ENCODE peak calls at places on chromosomes 2 and 18, in four cellular contexts. H is upper lobe of right lung, Q is cardiac fibroblast, K is WTC11. P is an unnamed sample.

GRCh38 chr2:231554748-231555545 is 24.7 kb upstream of the NMUR1 start:
- DNase-seq in Q (peak; percentile 92), K (no peak), H (peak; percentile 82), P (no peak)

GRCh38 chr2:29063056-29063455 is 11.3 kb downstream of the PCARE start:
- DNase-seq in Q (no peak), K (no peak), H (peak; percentile 82), P (no peak)

GRCh38 chr2:228516019-228516418 is 334.5 kb upstream of the SPHKAP start:
- DNase-seq in Q (no peak), K (no peak), H (no peak), P (no peak)

GRCh38 chr2:236840215-236840614 is 245.5 kb upstream of the COPS8 start:
- DNase-seq in K (no peak), H (no peak), Q (no peak), P (no peak)

GRCh38 chr18:56545539-56545938 is 92.9 kb downstream of the TXNL1 start:
- DNase-seq in Q (peak; percentile 36), H (no peak), K (no peak), P (no peak)

GRCh38 chr2:7672027-7672684 is 754.9 kb downstream of the RNF144A start:
- DNase-seq in Q (peak; percentile 41), H (peak; percentile 78), K (peak; percentile 93), P (peak; percentile 68)

GRCh38 chr2:111236027-111236426 is 115.3 kb downstream of the BCL2L11 start:
- DNase-seq in H (no peak), K (no peak), Q (no peak), P (no peak)

GRCh38 chr2:238986491-238987351 is 138.8 kb downstream of the TWIST2 start:
- DNase-seq in K (no peak), H (no peak), Q (no peak), P (no peak)

GRCh38 chr2:106536490-106536889 is 49.3 kb downstream of the CD8B2 start:
- DNase-seq in H (no peak), K (no peak), Q (no peak), P (no peak)

GRCh38 chr18:48817021-48817461 is 133.7 kb downstream of the SMAD7 start:
- DNase-seq in K (peak; percentile 12), Q (no peak), H (peak; percentile 28), P (no peak)

GRCh38 chr2:40096360-40096759 is 317.3 kb upstream of the THUMPD2 start:
- DNase-seq in K (no peak), Q (peak; percentile 69), H (no peak), P (no peak)

GRCh38 chr2:149617476-149617875 is 29.9 kb upstream of the MMADHC start:
- DNase-seq in K (no peak), H (no peak), Q (peak; percentile 24), P (no peak)

GRCh38 chr2:102514061-102514785 is 41.2 kb downstream of the SLC9A4 start:
- DNase-seq in Q (peak; percentile 90), K (no peak), H (no peak), P (no peak)

GRCh38 chr2:70767699-70768584 is at the start of gene ADD2:
- DNase-seq in K (peak; percentile 74), Q (peak; percentile 21), H (peak; percentile 60), P (peak; percentile 61)
- TF ChIP-seq CTCF in K (peak; percentile 25), Q (no peak), H (peak; percentile 19), P (peak; percentile 54)

DNA sequence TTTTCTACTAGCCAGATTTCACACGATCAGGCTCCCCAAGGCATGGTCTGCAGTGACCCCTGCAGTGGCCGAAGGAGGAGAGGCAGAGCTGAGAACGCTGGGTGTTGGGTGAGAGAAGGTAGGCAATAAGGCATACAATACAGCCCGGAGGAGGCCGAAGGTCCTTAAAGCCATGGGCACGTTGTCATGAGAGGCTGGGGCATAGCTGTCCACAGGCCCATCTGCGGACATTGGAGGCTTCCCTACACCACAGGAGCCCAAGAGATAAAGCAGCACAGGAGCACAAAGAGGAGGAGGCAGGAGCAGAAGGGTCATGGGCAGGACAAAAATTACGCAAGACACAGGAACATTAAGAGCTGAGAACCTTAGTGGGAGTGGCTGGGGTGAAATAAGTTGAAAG is 16.7 kb upstream of the BZW1 start:
- DNase-seq in Q (peak; percentile 62), K (peak; percentile 40), H (no peak), P (no peak)
- TF ChIP-seq CTCF in Q (no peak), K (no peak), H (no peak), P (no peak)

GRCh38 chr18:37684590-37684989 is 119.0 kb upstream of the CELF4 start:
- DNase-seq in H (no peak), K (no peak), Q (no peak), P (no peak)
- TF ChIP-seq CTCF in H (no peak), K (no peak), Q (no peak), P (peak; percentile 13)

DNA sequence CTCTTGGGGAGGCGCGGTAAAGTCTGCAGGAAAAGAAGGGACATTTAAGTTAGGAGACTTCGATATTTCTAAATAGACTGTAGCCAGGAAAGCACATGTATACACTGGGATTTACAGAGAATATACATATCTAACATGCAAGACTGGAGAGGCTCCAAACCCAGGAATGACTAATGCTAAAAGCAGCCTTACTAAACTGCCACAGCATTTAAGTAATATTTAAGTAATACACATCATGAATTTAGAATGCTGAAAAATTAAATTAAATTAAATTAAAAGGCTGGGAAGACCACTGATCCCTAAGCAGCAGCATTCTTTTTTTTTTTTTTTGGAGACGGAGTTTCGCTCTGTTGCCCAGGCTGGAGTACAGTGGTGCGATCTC is 89.0 kb upstream of the GRB14 start:
- DNase-seq in K (no peak), Q (peak; percentile 44), H (no peak), P (no peak)
- TF ChIP-seq CTCF in K (no peak), Q (no peak), H (no peak), P (no peak)

DNA sequence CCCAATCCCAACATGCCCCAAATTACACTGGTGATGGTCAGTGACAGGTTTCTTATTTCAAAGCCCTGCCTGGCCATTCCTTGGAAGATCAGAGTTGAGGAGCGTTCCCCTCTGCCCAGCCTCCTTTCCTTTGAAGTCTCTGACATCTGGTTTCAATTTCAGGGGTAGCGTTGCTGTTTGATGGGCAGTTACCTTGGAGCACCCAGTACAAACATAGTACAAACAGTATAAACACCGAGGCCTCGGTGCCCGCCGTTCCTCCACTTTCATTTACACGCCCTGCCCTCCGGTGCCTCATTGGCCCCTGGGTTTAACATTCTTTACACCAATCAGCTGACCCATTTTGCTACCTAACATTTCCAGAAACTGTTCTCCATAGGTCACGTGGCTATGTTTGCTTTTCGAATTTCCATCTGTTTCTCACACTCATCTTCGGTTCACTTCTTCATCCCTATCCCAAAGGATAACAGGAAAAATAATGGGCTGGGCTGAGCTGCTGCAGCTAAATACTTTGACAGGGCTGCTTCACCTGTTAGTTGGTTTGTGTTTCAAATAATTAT is 65.6 kb downstream of the NRP2 start:
- DNase-seq in K (no peak), Q (no peak), H (no peak), P (no peak)
- TF ChIP-seq CTCF in K (no peak), Q (no peak), H (no peak), P (no peak)

GRCh38 chr2:11420671-11421070 is 45.3 kb downstream of the E2F6 start:
- DNase-seq in K (no peak), Q (no peak), H (no peak), P (no peak)

GRCh38 chr2:11417946-11418585 is 47.9 kb downstream of the E2F6 start:
- DNase-seq in H (no peak), Q (no peak), K (peak; percentile 26), P (no peak)

GRCh38 chr2:11421863-11422490 is 44.0 kb downstream of the E2F6 start:
- DNase-seq in Q (no peak), K (no peak), H (no peak), P (no peak)

GRCh38 chr2:11420190-11420589 is 45.8 kb downstream of the E2F6 start:
- DNase-seq in H (no peak), Q (no peak), K (no peak), P (no peak)

GRCh38 chr2:11419781-11420180 is 46.2 kb downstream of the E2F6 start:
- DNase-seq in H (no peak), K (no peak), Q (peak; percentile 29), P (no peak)
- TF ChIP-seq CTCF in H (no peak), K (no peak), Q (no peak), P (no peak)